ENCODE peak calls at places on chromosomes 13 and 19, in seven cellular contexts. K is HEK293T, J is WTC11, N is H1, L is HCT116, C is GM12878, F is K562. P is an unnamed sample.

GRCh38 chr19:38079926-38080380 is 144.1 kb downstream of the DPF1 start:
- DNase-seq in K (no peak), J (no peak), N (no peak), L (no peak), C (peak), F (no peak), P (peak)

GRCh38 chr13:60431108-60431700 is 34.2 kb downstream of the TDRD3 start:
- DNase-seq in K (peak), J (no peak), N (no peak), L (peak), C (peak), F (peak), P (peak)

GRCh38 chr19:12783849-12784393 is 7.4 kb upstream of the JUNB start:
- DNase-seq in K (no peak), J (no peak), N (no peak), L (no peak), C (no peak), F (peak), P (peak)

GRCh38 chr13:40388617-40389016 is 277.8 kb downstream of the FOXO1 start:
- DNase-seq in K (no peak), J (no peak), N (no peak), L (no peak), C (peak), F (no peak), P (no peak)

GRCh38 chr19:13917888-13918406 is 11.9 kb downstream of the CC2D1A start:
- DNase-seq in K (no peak), J (no peak), N (no peak), L (no peak), C (no peak), F (no peak), P (no peak)

GRCh38 chr13:86882107-86882506 is 789.1 kb upstream of the SLITRK5 start:
- DNase-seq in K (no peak), J (peak), N (peak), L (no peak), C (no peak), F (peak), P (no peak)

GRCh38 chr19:14061751-14062557 is at the start of gene PALM3:
- DNase-seq in K (no peak), J (no peak), N (no peak), L (no peak), C (no peak), F (no peak), P (no peak)

GRCh38 chr13:114108141-114108761 is 24.2 kb downstream of the RASA3 start:
- DNase-seq in K (no peak), J (peak), N (no peak), L (no peak), C (no peak), F (no peak), P (no peak)

GRCh38 chr13:73998631-73999030 is 135.6 kb downstream of the KLF12 start:
- DNase-seq in K (no peak), J (no peak), N (no peak), L (no peak), C (no peak), F (no peak), P (no peak)

GRCh38 chr19:6071840-6072239 is 38.5 kb downstream of the RFX2 start:
- DNase-seq in K (no peak), J (no peak), N (no peak), L (no peak), C (no peak), F (no peak), P (no peak)

GRCh38 chr13:71378992-71379905 is 487.8 kb downstream of the DACH1 start:
- DNase-seq in K (no peak), J (no peak), N (no peak), L (no peak), C (no peak), F (no peak), P (no peak)

GRCh38 chr19:5974721-5975387 is 3.1 kb downstream of the RANBP3 start:
- DNase-seq in K (no peak), J (no peak), N (no peak), L (no peak), C (peak), F (no peak), P (peak)

GRCh38 chr19:52991021-52991420 is 22.7 kb upstream of the ERVV-1 start:
- DNase-seq in K (no peak), J (no peak), N (no peak), L (no peak), C (no peak), F (no peak), P (no peak)

GRCh38 chr13:100875392-100876043 is 200.9 kb upstream of the TMTC4 start:
- DNase-seq in K (no peak), J (no peak), N (no peak), L (no peak), C (peak), F (no peak), P (no peak)

GRCh38 chr13:45289936-45290563 is 50.9 kb downstream of the TPT1 start:
- DNase-seq in K (no peak), J (no peak), N (no peak), L (no peak), C (no peak), F (no peak), P (no peak)

GRCh38 chr13:114315074-114315785 is 927 bp downstream of the CHAMP1 start:
- DNase-seq in K (no peak), J (no peak), N (no peak), L (no peak), C (no peak), F (no peak), P (no peak)

GRCh38 chr13:113883921-113884804 is 20.3 kb upstream of the GAS6 start:
- DNase-seq in K (no peak), J (no peak), N (no peak), L (no peak), C (no peak), F (no peak), P (no peak)

GRCh38 chr13:35764359-35765015 is 288.0 kb upstream of the MAB21L1 start:
- DNase-seq in K (no peak), J (no peak), N (no peak), L (no peak), C (no peak), F (no peak), P (no peak)

GRCh38 chr19:2199215-2199614 is 35.5 kb downstream of the DOT1L start:
- DNase-seq in K (peak), J (peak), N (peak), L (no peak), C (no peak), F (peak), P (no peak)

GRCh38 chr19:14361824-14362223 is 19.4 kb upstream of the ADGRE5 start:
- DNase-seq in K (peak), J (peak), N (peak), L (no peak), C (no peak), F (peak), P (no peak)

GRCh38 chr13:72692884-72693514 is 34.4 kb downstream of the MZT1 start:
- DNase-seq in K (no peak), J (no peak), N (no peak), L (no peak), C (no peak), F (no peak), P (no peak)

GRCh38 chr13:39531646-39532045 is 71.3 kb downstream of the LHFPL6 start:
- DNase-seq in K (no peak), J (no peak), N (no peak), L (no peak), C (no peak), F (no peak), P (no peak)

GRCh38 chr13:43405457-43405856 is 381.3 kb downstream of the ENOX1 start:
- DNase-seq in K (no peak), J (no peak), N (no peak), L (no peak), C (no peak), F (no peak), P (no peak)

DNA sequence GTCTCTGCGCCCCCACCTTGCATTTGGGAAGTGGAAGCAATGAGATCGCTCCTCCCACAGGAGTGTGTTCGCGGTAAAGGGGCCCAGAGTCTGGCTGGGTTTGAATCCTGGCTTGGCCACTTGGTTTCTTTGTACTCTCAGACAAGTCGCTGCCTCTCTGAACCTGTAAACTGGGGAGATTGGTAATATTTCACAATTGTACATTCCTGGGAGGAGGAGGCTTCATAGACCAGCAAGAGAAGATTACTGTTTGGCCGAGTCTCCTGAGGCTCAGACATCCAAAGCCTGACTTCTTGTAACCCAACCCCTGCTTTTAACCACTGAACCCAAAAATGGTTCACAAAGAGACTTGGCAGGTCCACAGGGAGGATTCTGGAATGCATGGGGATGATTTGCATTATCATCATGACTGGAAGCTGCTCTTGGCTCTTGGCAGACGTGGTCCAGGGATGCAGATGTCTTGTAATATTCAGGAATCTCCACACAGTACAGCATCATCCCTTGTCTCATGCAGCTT is 13.6 kb upstream of the STRN4 start:
- DNase-seq in K (no peak), J (no peak), N (no peak), L (no peak), C (no peak), F (no peak), P (no peak)
- TF ChIP-seq SP1 in K (no peak), J (no peak), N (no peak), L (no peak), C (no peak), F (no peak), P (no peak)

GRCh38 chr13:33250594-33250993 is 35.0 kb downstream of the STARD13 start:
- DNase-seq in K (no peak), J (no peak), N (no peak), L (no peak), C (no peak), F (no peak), P (no peak)

GRCh38 chr13:33251131-33251629 is 34.4 kb downstream of the STARD13 start:
- DNase-seq in K (no peak), J (no peak), N (no peak), L (peak), C (peak), F (no peak), P (no peak)

GRCh38 chr13:33252103-33252502 is 33.5 kb downstream of the STARD13 start:
- DNase-seq in K (no peak), J (no peak), N (no peak), L (no peak), C (no peak), F (no peak), P (no peak)

GRCh38 chr13:33249894-33250293 is 35.7 kb downstream of the STARD13 start:
- DNase-seq in K (no peak), J (no peak), N (no peak), L (no peak), C (no peak), F (no peak), P (no peak)

GRCh38 chr13:33249066-33249465 is 36.5 kb downstream of the STARD13 start:
- DNase-seq in K (no peak), J (no peak), N (no peak), L (peak), C (no peak), F (no peak), P (no peak)
- TF ChIP-seq SP1 in K (no peak), J (no peak), N (no peak), L (peak), C (no peak), F (no peak), P (no peak)

DNA sequence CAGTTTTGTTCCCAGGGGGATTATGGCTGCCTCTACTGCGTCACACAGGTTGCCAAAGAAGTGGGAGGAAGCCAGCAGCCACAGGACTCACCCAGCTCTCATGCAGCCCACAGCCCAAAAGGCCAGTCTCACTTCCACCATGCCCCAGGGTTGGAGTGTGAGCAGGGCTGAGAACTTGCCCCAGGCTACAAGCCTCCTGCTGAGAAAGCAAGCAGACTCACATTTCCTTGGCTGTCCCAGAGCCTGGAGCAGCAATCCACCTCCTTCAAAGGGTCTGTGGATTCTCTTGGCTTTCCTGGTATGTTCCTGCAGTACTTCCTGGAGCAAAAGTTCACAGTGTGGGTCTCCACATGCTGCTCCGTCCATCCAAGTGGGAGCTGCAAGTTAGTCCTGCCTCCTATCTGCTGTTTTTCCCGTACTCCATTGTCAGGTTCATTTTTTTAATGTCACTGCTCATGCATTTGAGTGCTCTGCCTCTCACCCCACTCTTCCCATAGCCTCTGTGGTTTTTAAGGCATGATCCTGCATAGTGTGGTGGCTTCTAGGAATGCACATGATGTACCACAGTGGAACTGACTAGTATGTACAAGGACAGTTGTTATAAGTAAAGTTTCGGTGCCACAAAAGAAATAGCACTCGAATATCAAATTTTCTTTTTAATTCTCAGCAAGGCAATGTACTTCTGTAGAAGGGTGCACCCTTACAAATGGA is 56.2 kb upstream of the ARHGEF7 start:
- DNase-seq in K (no peak), J (no peak), N (no peak), L (no peak), C (no peak), F (no peak), P (no peak)
- TF ChIP-seq SP1 in K (no peak), J (no peak), N (no peak), L (no peak), C (no peak), F (no peak), P (no peak)

GRCh38 chr19:51145926-51146493 is 3.9 kb downstream of the SIGLEC7 start:
- DNase-seq in K (no peak), J (no peak), N (no peak), L (no peak), C (no peak), F (no peak), P (no peak)

GRCh38 chr19:51141181-51141580 is 920 bp upstream of the SIGLEC7 start:
- DNase-seq in K (no peak), J (no peak), N (no peak), L (no peak), C (no peak), F (no peak), P (no peak)

GRCh38 chr19:51142119-51142518 is at the start of gene SIGLEC7:
- DNase-seq in K (no peak), J (no peak), N (no peak), L (no peak), C (no peak), F (no peak), P (no peak)

GRCh38 chr19:51144482-51145045 is 2.5 kb downstream of the SIGLEC7 start:
- DNase-seq in K (no peak), J (no peak), N (no peak), L (no peak), C (no peak), F (no peak), P (no peak)

GRCh38 chr19:51143486-51143885 is 1.4 kb downstream of the SIGLEC7 start:
- DNase-seq in K (no peak), J (no peak), N (no peak), L (no peak), C (no peak), F (no peak), P (no peak)
- TF ChIP-seq SP1 in K (no peak), J (no peak), N (no peak), L (no peak), C (no peak), F (no peak), P (no peak)

GRCh38 chr19:33039815-33040214 is 24.9 kb downstream of the RHPN2 start:
- DNase-seq in K (no peak), J (no peak), N (no peak), L (no peak), C (no peak), F (no peak), P (no peak)

GRCh38 chr19:33035461-33035860 is 29.2 kb downstream of the RHPN2 start:
- DNase-seq in K (no peak), J (no peak), N (no peak), L (no peak), C (no peak), F (no peak), P (no peak)

GRCh38 chr19:33040994-33041827 is 23.5 kb downstream of the RHPN2 start:
- DNase-seq in K (no peak), J (no peak), N (no peak), L (peak), C (peak), F (no peak), P (peak)

GRCh38 chr19:33039108-33039599 is 25.5 kb downstream of the RHPN2 start:
- DNase-seq in K (no peak), J (no peak), N (no peak), L (no peak), C (no peak), F (no peak), P (peak)
- TF ChIP-seq SP1 in K (no peak), J (no peak), N (no peak), L (no peak), C (no peak), F (no peak), P (no peak)